ENCODE peak calls at places on chromosomes 4 and X, in four cellular contexts. V is fibroblast of mammary gland, Q is mesenteric fat pad, J is NCI-H510A. H is an unnamed sample.

GRCh38 chr4:156252300-156253016 is 298.8 kb upstream of the CTSO start:
- DNase-seq in V (peak), Q (no peak), J (no peak), H (no peak)

GRCh38 chr4:1171306-1172227 is 816 bp downstream of the SPON2 start:
- DNase-seq in V (no peak), Q (peak), J (no peak), H (no peak)

GRCh38 chr4:76799718-76800117 is 98.2 kb downstream of the SOWAHB start:
- DNase-seq in V (no peak), Q (no peak), J (no peak), H (no peak)

GRCh38 chr4:156217236-156217635 is 263.6 kb upstream of the CTSO start:
- DNase-seq in V (no peak), Q (no peak), J (no peak), H (no peak)

GRCh38 chr4:98921292-98921691 is 7.6 kb downstream of the EIF4E start:
- DNase-seq in V (no peak), Q (no peak), J (no peak), H (no peak)

GRCh38 chrX:118420462-118420861 is 74.6 kb downstream of the WDR44 start:
- DNase-seq in V (peak), Q (no peak), J (no peak), H (peak)

GRCh38 chr4:101205878-101206277 is 141.4 kb downstream of the PPP3CA start:
- DNase-seq in V (peak), Q (no peak), J (no peak), H (peak)

GRCh38 chr4:1502501-1502886 is 96.3 kb upstream of the NKX1-1 start:
- DNase-seq in V (no peak), Q (no peak), J (no peak), H (no peak)

GRCh38 chr4:121272526-121272925 is 108.3 kb downstream of the QRFPR start:
- DNase-seq in V (peak), Q (no peak), J (no peak), H (peak)

GRCh38 chrX:110317079-110317819 is 636 bp downstream of the AMMECR1 start:
- DNase-seq in V (peak), Q (no peak), J (no peak), H (no peak)

GRCh38 chrX:19772759-19773623 is 114.4 kb downstream of the SH3KBP1 start:
- DNase-seq in V (peak), Q (no peak), J (no peak), H (peak)

GRCh38 chr4:94642561-94642866 is 115.2 kb upstream of the BMPR1B start:
- DNase-seq in V (peak), Q (no peak), J (no peak), H (peak)

GRCh38 chr4:107647591-107647990 is 72.4 kb downstream of the PAPSS1 start:
- DNase-seq in V (peak), Q (no peak), J (no peak), H (peak)

GRCh38 chr4:101782546-101782945 is 8.0 kb upstream of the BANK1 start:
- DNase-seq in V (no peak), Q (no peak), J (no peak), H (no peak)

GRCh38 chrX:109880629-109881028 is 122.3 kb upstream of the TMEM164 start:
- DNase-seq in V (no peak), Q (no peak), J (no peak), H (no peak)

GRCh38 chr4:109206610-109207009 is 95.8 kb downstream of the COL25A1 start:
- DNase-seq in V (peak), Q (no peak), J (no peak), H (no peak)

GRCh38 chrX:49756692-49757091 is 60.9 kb upstream of the PAGE1 start:
- DNase-seq in V (no peak), Q (no peak), J (no peak), H (no peak)

GRCh38 chr4:71460368-71460767 is 121.5 kb downstream of the SLC4A4 start:
- DNase-seq in V (no peak), Q (no peak), J (peak), H (no peak)

GRCh38 chr4:6991771-6992557 is 51.2 kb upstream of the TADA2B start:
- DNase-seq in V (peak), Q (no peak), J (no peak), H (peak)

GRCh38 chr4:5128569-5128968 is 77.3 kb downstream of the STK32B start:
- DNase-seq in V (no peak), Q (no peak), J (no peak), H (no peak)

GRCh38 chr4:36775544-36775943 is 469.0 kb upstream of the NWD2 start:
- DNase-seq in V (no peak), Q (no peak), J (no peak), H (no peak)

GRCh38 chr4:8547108-8547911 is 32.9 kb upstream of the GPR78 start:
- DNase-seq in V (peak), Q (peak), J (no peak), H (peak)

GRCh38 chrX:25131055-25131454 is 115.3 kb upstream of the ARX start:
- DNase-seq in V (peak), Q (no peak), J (no peak), H (no peak)

GRCh38 chr4:187606581-187606980 is 389.0 kb upstream of the ZFP42 start:
- DNase-seq in V (peak), Q (no peak), J (no peak), H (peak)

GRCh38 chr4:68655764-68656444 is 14.5 kb downstream of the UGT2B15 start:
- DNase-seq in V (no peak), Q (no peak), J (no peak), H (no peak)

GRCh38 chr4:2832981-2833670 is 10.5 kb upstream of the ADD1 start:
- DNase-seq in V (no peak), Q (peak), J (no peak), H (no peak)

GRCh38 chr4:41506071-41506470 is 31.9 kb upstream of the LIMCH1 start:
- DNase-seq in V (no peak), Q (no peak), J (no peak), H (peak)

GRCh38 chr4:162707962-162708361 is 458.7 kb downstream of the NAF1 start:
- DNase-seq in V (no peak), Q (no peak), J (no peak), H (no peak)

GRCh38 chr4:77100234-77100633 is 24.4 kb upstream of the CCNI start:
- DNase-seq in V (no peak), Q (no peak), J (no peak), H (no peak)

GRCh38 chrX:46573896-46574336 is 351 bp downstream of the CHST7 start:
- DNase-seq in V (peak), Q (no peak), J (peak), H (peak)

GRCh38 chrX:9897761-9898161 is 69.4 kb upstream of the CLDN34 start:
- DNase-seq in V (peak), Q (no peak), J (no peak), H (peak)

GRCh38 chrX:10797493-10797892 is 177.1 kb upstream of the MID1 start:
- DNase-seq in V (peak), Q (no peak), J (no peak), H (no peak)

GRCh38 chr4:112060212-112060611 is 85.0 kb upstream of the FAM241A start:
- DNase-seq in V (peak), Q (no peak), J (no peak), H (peak)

GRCh38 chr4:150546286-150546685 is 35.7 kb upstream of the MAB21L2 start:
- DNase-seq in V (no peak), Q (no peak), J (no peak), H (no peak)

GRCh38 chr4:8581094-8581861 is 1.1 kb downstream of the GPR78 start:
- DNase-seq in V (no peak), Q (peak), J (no peak), H (no peak)

GRCh38 chrX:73182502-73183114 is 32.0 kb downstream of the NAP1L2 start:
- DNase-seq in V (no peak), Q (no peak), J (no peak), H (no peak)

GRCh38 chrX:57977992-57978391 is 67.7 kb upstream of the ZXDA start:
- DNase-seq in V (no peak), Q (no peak), J (no peak), H (no peak)